ENCODE peak calls at places on chromosome 10, in six cellular contexts. B is IMR-90, P is H9, X is neuronal stem cell, L is H1, T is mesenchymal stem cell. I is an unnamed sample.

GRCh38 chr10:32000937-32001336 is 55.3 kb downstream of the KIF5B start:
- DNase-seq in B (peak), P (no peak), X (no peak), L (no peak), T (peak), I (peak)

GRCh38 chr10:23439920-23440875 is 1.3 kb downstream of the OTUD1 start:
- DNase-seq in B (peak), P (peak), X (peak), L (no peak), T (peak), I (peak)

GRCh38 chr10:91567815-91568214 is 65.1 kb downstream of the PPP1R3C start:
- DNase-seq in B (no peak), P (no peak), X (no peak), L (no peak), T (no peak), I (no peak)

GRCh38 chr10:132636358-132636757 is 98.8 kb downstream of the INPP5A start:
- DNase-seq in B (no peak), P (no peak), X (no peak), L (no peak), T (no peak), I (no peak)

GRCh38 chr10:125064681-125065492 is 95.5 kb downstream of the CTBP2 start:
- DNase-seq in B (peak), P (no peak), X (no peak), L (no peak), T (peak), I (peak)

GRCh38 chr10:125153693-125154490 is 6.5 kb downstream of the CTBP2 start:
- DNase-seq in B (peak), P (peak), X (no peak), L (no peak), T (peak), I (no peak)

GRCh38 chr10:21292763-21293517 is 232.5 kb downstream of the SKIDA1 start:
- DNase-seq in B (peak), P (peak), X (peak), L (no peak), T (peak), I (peak)

GRCh38 chr10:71693377-71693776 is 26.2 kb downstream of the C10orf105 start:
- DNase-seq in B (no peak), P (no peak), X (no peak), L (no peak), T (no peak), I (no peak)

GRCh38 chr10:110747609-110748464 is 103.7 kb downstream of the RBM20 start:
- DNase-seq in B (no peak), P (no peak), X (no peak), L (no peak), T (peak), I (no peak)

GRCh38 chr10:72349438-72349837 is 5.3 kb downstream of the DNAJB12 start:
- DNase-seq in B (no peak), P (no peak), X (no peak), L (no peak), T (no peak), I (no peak)

GRCh38 chr10:33193867-33194521 is 140.5 kb downstream of the NRP1 start:
- DNase-seq in B (peak), P (no peak), X (no peak), L (no peak), T (peak), I (no peak)
- H3K27ac ChIP-seq in B (no peak), P (no peak), X (no peak), L (no peak), T (peak), I (no peak)

GRCh38 chr10:29722777-29723176 is 88.0 kb upstream of the SVIL start:
- DNase-seq in B (no peak), P (no peak), X (no peak), L (no peak), T (no peak), I (no peak)

GRCh38 chr10:29720149-29720548 is 85.4 kb upstream of the SVIL start:
- DNase-seq in B (no peak), P (no peak), X (no peak), L (no peak), T (no peak), I (no peak)

GRCh38 chr10:29728541-29729049 is 93.8 kb upstream of the SVIL start:
- DNase-seq in B (no peak), P (no peak), X (peak), L (no peak), T (no peak), I (peak)

GRCh38 chr10:29723704-29724103 is 88.9 kb upstream of the SVIL start:
- DNase-seq in B (no peak), P (no peak), X (no peak), L (no peak), T (no peak), I (no peak)

GRCh38 chr10:29725133-29725720 is 90.5 kb upstream of the SVIL start:
- DNase-seq in B (no peak), P (no peak), X (no peak), L (no peak), T (peak), I (peak)
- H3K4me2 ChIP-seq in B (no peak), P (no peak), X (no peak), L (no peak), T (no peak), I (no peak)

GRCh38 chr10:82211331-82211730 is 336.3 kb downstream of the NRG3 start:
- DNase-seq in B (no peak), P (no peak), X (peak), L (no peak), T (peak), I (no peak)
- H2BK5ac ChIP-seq in B (no peak), P (no peak), X (no peak), L (no peak), T (no peak), I (no peak)

GRCh38 chr10:117136391-117136975 is 1.6 kb downstream of the VAX1 start:
- DNase-seq in B (no peak), P (peak), X (no peak), L (no peak), T (no peak), I (peak)
- H3K27ac ChIP-seq in B (no peak), P (no peak), X (no peak), L (no peak), T (no peak), I (no peak)

GRCh38 chr10:103695584-103696005 is 159.8 kb downstream of the SH3PXD2A start:
- DNase-seq in B (no peak), P (no peak), X (no peak), L (no peak), T (peak), I (peak)
- H3K4me2 ChIP-seq in B (no peak), P (no peak), X (no peak), L (no peak), T (no peak), I (no peak)

DNA sequence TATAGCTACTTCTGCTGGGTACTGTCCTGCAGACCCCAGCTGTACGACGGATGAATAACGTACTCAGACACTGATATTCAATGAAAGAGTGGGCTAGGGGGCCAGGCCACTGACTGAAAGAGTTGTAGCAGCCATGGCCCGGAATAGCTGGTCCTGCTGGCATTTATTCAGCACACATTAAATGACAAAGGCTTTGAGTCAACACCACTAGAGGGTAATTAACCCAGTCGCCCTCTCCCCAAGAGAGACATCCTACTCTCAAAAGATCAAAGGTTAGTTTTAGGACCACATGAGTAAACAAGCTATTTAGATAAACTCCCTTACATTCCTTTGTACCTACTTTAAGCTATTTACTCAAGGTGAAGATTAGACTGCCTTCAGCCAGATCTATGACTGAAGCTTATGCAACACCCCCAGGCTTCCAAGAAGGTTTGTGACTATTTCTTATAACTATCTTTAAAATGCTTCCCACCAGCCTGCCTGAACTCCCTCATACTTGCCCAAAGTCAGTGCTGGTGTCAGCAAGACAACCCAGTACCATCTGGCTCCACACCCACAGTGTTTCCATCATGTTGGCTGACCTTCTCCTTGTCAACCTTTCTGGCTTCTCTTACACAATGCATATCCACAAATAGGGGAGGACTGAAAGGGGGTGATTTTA is 629.1 kb downstream of the SORCS1 start:
- DNase-seq in B (no peak), P (peak), X (no peak), L (no peak), T (no peak), I (peak)
- H2BK5ac ChIP-seq in B (no peak), P (no peak), X (no peak), L (no peak), T (no peak), I (no peak)

DNA sequence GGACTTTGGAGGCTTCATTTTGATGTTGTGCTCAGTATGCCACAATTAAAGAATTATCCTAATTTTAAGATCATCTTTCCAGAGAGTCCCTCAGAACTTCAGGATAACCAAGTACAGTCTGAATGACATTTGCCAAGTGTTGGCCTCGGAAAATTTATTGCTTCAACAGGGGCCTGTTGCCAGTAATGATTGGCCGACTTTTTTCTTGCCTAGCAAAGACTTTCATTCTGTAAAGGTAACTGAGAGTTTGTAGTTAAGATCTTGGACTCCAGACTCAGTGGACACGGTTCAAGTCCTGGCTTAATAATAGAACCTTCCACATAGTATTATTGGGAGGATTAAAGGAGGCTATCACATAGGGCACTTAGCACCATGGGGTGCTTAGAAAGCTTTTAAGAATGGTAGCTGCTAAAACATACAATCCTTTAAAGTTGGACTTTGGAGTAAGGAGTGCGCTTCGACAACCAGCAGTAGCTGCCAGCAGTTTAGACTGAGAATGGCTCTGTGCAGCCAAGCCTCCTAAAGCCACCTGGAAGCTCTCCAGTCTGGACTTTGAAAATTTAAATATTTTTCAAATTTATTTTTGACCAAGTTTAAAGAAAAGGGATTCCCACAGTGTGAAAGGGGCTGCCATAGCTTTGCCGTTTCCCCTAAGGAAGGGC is 90.1 kb downstream of the PLCE1 start:
- DNase-seq in B (no peak), P (no peak), X (no peak), L (no peak), T (no peak), I (no peak)
- H3K27ac ChIP-seq in B (no peak), P (no peak), X (no peak), L (no peak), T (no peak), I (no peak)

GRCh38 chr10:359093-359492 is 223.8 kb downstream of the ZMYND11 start:
- DNase-seq in B (no peak), P (no peak), X (no peak), L (no peak), T (no peak), I (no peak)
- H3K4me2 ChIP-seq in B (no peak), P (no peak), X (no peak), L (no peak), T (no peak), I (no peak)

DNA sequence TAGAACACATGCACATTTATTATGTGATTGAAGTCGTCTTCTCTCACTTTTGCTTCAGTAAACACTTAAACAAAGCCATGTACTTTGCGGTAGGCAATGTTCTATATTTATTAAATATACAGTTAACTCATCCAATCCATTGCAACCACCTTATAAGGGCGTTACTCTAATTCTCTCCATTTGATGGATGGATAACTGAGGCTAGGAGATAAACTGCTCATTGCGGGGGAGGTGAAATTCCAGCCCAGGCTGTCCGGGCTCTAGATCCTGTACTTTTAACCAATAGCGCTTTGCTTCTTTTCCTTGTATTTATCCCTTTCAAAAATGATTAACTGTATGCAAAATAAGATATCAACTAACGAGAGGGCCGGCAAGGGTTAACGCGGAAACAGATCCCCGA is 1.2 kb upstream of the PLXDC2 start:
- DNase-seq in B (no peak), P (no peak), X (no peak), L (no peak), T (no peak), I (no peak)
- H2BK5ac ChIP-seq in B (no peak), P (no peak), X (peak), L (peak), T (no peak), I (no peak)